ENCODE peak calls at places on chromosome 20, in four cellular contexts. O is activated effector memory CD4-positive, alpha-beta T cell treated with anti-CD3 and anti-CD28 coated beads, Interleukin-2, amount 50 U/mL, for 16 hours; Q is naive thymus-derived CD4-positive, alpha-beta T cell; C is left colon. X is an unnamed sample.

GRCh38 chr20:35757098-35757705 is 14.6 kb upstream of the PHF20 start:
- DNase-seq in Q (no peak), O (no peak), C (no peak), X (no peak)

GRCh38 chr20:3697588-3698235 is 14.7 kb downstream of the SIGLEC1 start:
- DNase-seq in C (no peak), Q (no peak), O (no peak), X (no peak)

GRCh38 chr20:37755665-37756064 is 61.8 kb downstream of the CTNNBL1 start:
- DNase-seq in O (no peak), Q (no peak), C (no peak), X (no peak)

GRCh38 chr20:21291026-21291425 is 12.1 kb upstream of the XRN2 start:
- DNase-seq in O (no peak), Q (no peak), C (no peak), X (no peak)

GRCh38 chr20:43583982-43584432 is 6.7 kb upstream of the IFT52 start:
- DNase-seq in C (no peak), Q (no peak), O (no peak), X (no peak)

GRCh38 chr20:61837200-61837599 is 228.5 kb downstream of the TAF4 start:
- DNase-seq in O (no peak), Q (no peak), C (no peak), X (no peak)

GRCh38 chr20:44467289-44467883 is 8.3 kb upstream of the TTPAL start:
- DNase-seq in Q (no peak), C (no peak), O (no peak), X (no peak)

GRCh38 chr20:1702288-1702687 is 44.7 kb upstream of the SIRPG start:
- DNase-seq in Q (no peak), C (no peak), O (no peak), X (no peak)

GRCh38 chr20:59273699-59274380 is 26.6 kb upstream of the EDN3 start:
- DNase-seq in C (no peak), O (no peak), Q (no peak), X (no peak)

GRCh38 chr20:1245578-1245977 is 19.7 kb downstream of the RAD21L1 start:
- DNase-seq in Q (no peak), C (no peak), O (no peak), X (no peak)

GRCh38 chr20:37327748-37328147 is 18.2 kb upstream of the SRC start:
- DNase-seq in O (no peak), Q (no peak), C (peak), X (no peak)

GRCh38 chr20:64119301-64119680 is 11.9 kb upstream of the NPBWR2 start:
- DNase-seq in C (no peak), O (peak), Q (no peak), X (peak)

GRCh38 chr20:60952861-60953260 is 299.2 kb upstream of the CDH4 start:
- DNase-seq in Q (no peak), O (no peak), C (no peak), X (no peak)

GRCh38 chr20:58228484-58229197 is at the start of gene ANKRD60:
- DNase-seq in Q (peak), C (no peak), O (peak), X (peak)

GRCh38 chr20:25042531-25043498 is 15.1 kb downstream of the ACSS1 start:
- DNase-seq in Q (peak), O (peak), C (peak), X (peak)

GRCh38 chr20:54642733-54643667 is 167.6 kb downstream of the DOK5 start:
- DNase-seq in C (no peak), O (no peak), Q (no peak), X (no peak)

GRCh38 chr20:53829086-53829703 is 235.6 kb upstream of the ZNF217 start:
- DNase-seq in Q (no peak), O (no peak), C (no peak), X (no peak)

GRCh38 chr20:51092238-51092822 is 69.4 kb upstream of the KCNG1 start:
- DNase-seq in C (no peak), O (no peak), Q (no peak), X (no peak)

GRCh38 chr20:62259294-62259565 is 20.9 kb downstream of the OSBPL2 start:
- DNase-seq in O (no peak), Q (no peak), C (no peak), X (no peak)

GRCh38 chr20:23367770-23368169 is 5.8 kb downstream of the GZF1 start:
- DNase-seq in C (no peak), Q (no peak), O (no peak), X (no peak)

GRCh38 chr20:52972190-52972937 is at the start of gene TSHZ2:
- DNase-seq in Q (peak), C (peak), O (peak), X (peak)

GRCh38 chr20:61205769-61206168 is 46.3 kb upstream of the CDH4 start:
- DNase-seq in C (no peak), Q (no peak), O (no peak), X (no peak)

GRCh38 chr20:17417221-17417620 is 114.0 kb downstream of the BFSP1 start:
- DNase-seq in C (no peak), Q (no peak), O (no peak), X (no peak)

GRCh38 chr20:38148328-38149102 is 16.6 kb downstream of the TGM2 start:
- DNase-seq in C (no peak), Q (no peak), O (no peak), X (no peak)

GRCh38 chr20:54479138-54479906 is 3.9 kb downstream of the DOK5 start:
- DNase-seq in Q (no peak), O (no peak), C (no peak), X (no peak)

GRCh38 chr20:51712501-51713212 is 55.5 kb downstream of the ATP9A start:
- DNase-seq in O (peak), C (no peak), Q (no peak), X (no peak)

GRCh38 chr20:7667194-7667593 is 273.1 kb downstream of the HAO1 start:
- DNase-seq in C (no peak), O (no peak), Q (no peak), X (no peak)

GRCh38 chr20:38827770-38828281 is 22.3 kb downstream of the PPP1R16B start:
- DNase-seq in Q (no peak), C (no peak), O (peak), X (no peak)

GRCh38 chr20:63246490-63247284 is 7.6 kb downstream of the NKAIN4 start:
- DNase-seq in C (no peak), O (no peak), Q (no peak), X (no peak)

X was measured in naive thymus-derived CD8-positive, alpha-beta T cell.